ENCODE peak calls at places on chromosomes 3 and 15, in four cellular contexts. L, R, M and B are unnamed samples.

GRCh38 chr3:172846706-172847105 is 96.2 kb downstream of the ECT2 start:
- DNase-seq in L (no peak), M (peak), R (no peak), B (no peak)

GRCh38 chr3:68256635-68257034 is 602.2 kb upstream of the SUCLG2 start:
- DNase-seq in L (no peak), M (no peak), R (no peak), B (peak)

GRCh38 chr3:142925140-142925539 is 36.3 kb upstream of the PCOLCE2 start:
- DNase-seq in M (no peak), R (no peak), L (no peak), B (no peak)

GRCh38 chr15:78422571-78423340 is 15.3 kb upstream of the IREB2 start:
- DNase-seq in L (peak), M (peak), R (peak), B (peak)

GRCh38 chr3:116339441-116340028 is 105.8 kb downstream of the LSAMP start:
- DNase-seq in R (no peak), L (no peak), M (peak), B (no peak)

GRCh38 chr3:194401346-194401745 is 2.3 kb upstream of the GP5 start:
- DNase-seq in R (no peak), M (no peak), L (no peak), B (no peak)

GRCh38 chr15:58628206-58629057 is 121.1 kb downstream of the ADAM10 start:
- DNase-seq in M (peak), L (no peak), R (no peak), B (no peak)

GRCh38 chr3:27596920-27597319 is 112.7 kb upstream of the SLC4A7 start:
- DNase-seq in L (no peak), M (peak), R (no peak), B (no peak)

GRCh38 chr15:92383528-92384326 is 10.0 kb upstream of the ST8SIA2 start:
- DNase-seq in M (peak), R (no peak), L (no peak), B (peak)

GRCh38 chr3:116135462-116135861 is 309.8 kb downstream of the LSAMP start:
- DNase-seq in L (no peak), R (no peak), M (peak), B (no peak)

GRCh38 chr3:77464106-77464688 is 424.3 kb downstream of the ROBO2 start:
- DNase-seq in L (no peak), R (no peak), M (no peak), B (no peak)

GRCh38 chr3:193686665-193687506 is 93.9 kb downstream of the OPA1 start:
- DNase-seq in R (no peak), L (no peak), M (no peak), B (no peak)

GRCh38 chr3:39519554-39519953 is 52.1 kb downstream of the MOBP start:
- DNase-seq in M (no peak), R (no peak), L (no peak), B (no peak)

GRCh38 chr3:126413693-126414080 is 19.0 kb downstream of the CFAP100 start:
- DNase-seq in M (no peak), L (no peak), R (no peak), B (no peak)

GRCh38 chr3:40843851-40844548 is 319.2 kb downstream of the ZNF621 start:
- DNase-seq in L (peak), M (no peak), R (no peak), B (no peak)

GRCh38 chr3:65503776-65504175 is 534.9 kb downstream of the MAGI1 start:
- DNase-seq in L (no peak), R (no peak), M (no peak), B (no peak)

GRCh38 chr3:135905058-135905724 is 60.3 kb upstream of the PPP2R3A start:
- DNase-seq in M (peak), R (no peak), L (no peak), B (no peak)

GRCh38 chr15:32636410-32636809 is 5.1 kb upstream of the SCG5 start:
- DNase-seq in R (no peak), M (peak), L (no peak), B (no peak)

GRCh38 chr3:39178553-39178952 is 13.8 kb downstream of the XIRP1 start:
- DNase-seq in M (peak), L (no peak), R (no peak), B (no peak)

GRCh38 chr3:129304553-129305222 is 26.0 kb downstream of the HMCES start:
- DNase-seq in M (no peak), R (no peak), L (no peak), B (peak)

GRCh38 chr3:130677310-130677709 is 69.3 kb downstream of the PIK3R4 start:
- DNase-seq in L (no peak), M (no peak), R (no peak), B (no peak)